ENCODE peak calls at places on chromosomes 3 and 15, in five cellular contexts. I, A, Q, O and X are unnamed samples.

GRCh38 chr3:46944191-46944590 is 32.4 kb downstream of the CCDC12 start:
- DNase-seq in I (no peak), A (no peak), Q (no peak), O (no peak), X (no peak)

GRCh38 chr15:48177383-48177874 is 666 bp downstream of the MYEF2 start:
- DNase-seq in I (no peak), A (no peak), Q (no peak), O (no peak), X (no peak)

GRCh38 chr3:169264711-169265110 is 398.8 kb downstream of the MECOM start:
- DNase-seq in I (no peak), A (no peak), Q (no peak), O (no peak), X (no peak)

GRCh38 chr3:4533489-4534443 is 40.6 kb downstream of the ITPR1 start:
- DNase-seq in I (no peak), A (no peak), Q (no peak), O (no peak), X (peak)

GRCh38 chr3:113890256-113890900 is 51.8 kb downstream of the GRAMD1C start:
- DNase-seq in I (peak), A (no peak), Q (no peak), O (no peak), X (no peak)

GRCh38 chr3:97969541-97969940 is 2.7 kb downstream of the RIOX2 start:
- DNase-seq in I (no peak), A (no peak), Q (no peak), O (no peak), X (no peak)

GRCh38 chr3:8663177-8664061 is 18.8 kb upstream of the SSUH2 start:
- DNase-seq in I (peak), A (peak), Q (peak), O (no peak), X (peak)

GRCh38 chr3:144129536-144130214 is 158.1 kb downstream of the DIPK2A start:
- DNase-seq in I (no peak), A (no peak), Q (peak), O (no peak), X (no peak)

GRCh38 chr15:31845791-31846190 is 184.5 kb upstream of the CHRNA7 start:
- DNase-seq in I (no peak), A (no peak), Q (no peak), O (no peak), X (no peak)

GRCh38 chr15:68801572-68802148 is 19.0 kb downstream of the ANP32A start:
- DNase-seq in I (no peak), A (no peak), Q (no peak), O (peak), X (no peak)

GRCh38 chr3:128073185-128073725 is 21.0 kb downstream of the SEC61A1 start:
- DNase-seq in I (no peak), A (no peak), Q (no peak), O (no peak), X (no peak)

GRCh38 chr15:95718441-95718840 is 612.1 kb upstream of the NR2F2 start:
- DNase-seq in I (no peak), A (no peak), Q (no peak), O (no peak), X (no peak)

GRCh38 chr3:97662264-97662663 is 102.3 kb upstream of the ARL6 start:
- DNase-seq in I (no peak), A (no peak), Q (no peak), O (no peak), X (no peak)

GRCh38 chr3:17894434-17895060 is 152.1 kb upstream of the TBC1D5 start:
- DNase-seq in I (peak), A (peak), Q (peak), O (peak), X (peak)

GRCh38 chr3:177420643-177421042 is 223.4 kb upstream of the TBL1XR1 start:
- DNase-seq in I (no peak), A (no peak), Q (no peak), O (no peak), X (no peak)

GRCh38 chr3:173529062-173529711 is 131.6 kb downstream of the NLGN1 start:
- DNase-seq in I (peak), A (no peak), Q (no peak), O (no peak), X (peak)

GRCh38 chr3:38580450-38581382 is 68.8 kb downstream of the SCN5A start:
- DNase-seq in I (no peak), A (no peak), Q (no peak), O (no peak), X (no peak)

GRCh38 chr15:59437777-59438574 is at the start of gene FAM81A:
- DNase-seq in I (peak), A (no peak), Q (peak), O (peak), X (peak)

GRCh38 chr15:38145671-38146111 is 106.9 kb upstream of the SPRED1 start:
- DNase-seq in I (no peak), A (no peak), Q (no peak), O (no peak), X (no peak)

GRCh38 chr3:133821767-133822638 is 16.4 kb downstream of the SRPRB start:
- DNase-seq in I (peak), A (peak), Q (no peak), O (no peak), X (no peak)

GRCh38 chr3:150733373-150733935 is 29.5 kb downstream of the SIAH2 start:
- DNase-seq in I (no peak), A (no peak), Q (no peak), O (no peak), X (no peak)

GRCh38 chr3:25386686-25387271 is 41.3 kb upstream of the RARB start:
- DNase-seq in I (no peak), A (no peak), Q (no peak), O (no peak), X (no peak)

GRCh38 chr15:50330921-50331320 is 24.1 kb downstream of the GABPB1 start:
- DNase-seq in I (no peak), A (no peak), Q (no peak), O (no peak), X (no peak)

GRCh38 chr15:57387644-57388076 is 11.4 kb downstream of the CGNL1 start:
- DNase-seq in I (peak), A (no peak), Q (no peak), O (no peak), X (no peak)

GRCh38 chr3:14337828-14338227 is 64.6 kb upstream of the SLC6A6 start:
- DNase-seq in I (no peak), A (no peak), Q (no peak), O (no peak), X (no peak)

GRCh38 chr3:98903705-98904481 is 2.4 kb upstream of the DCBLD2 start:
- DNase-seq in I (no peak), A (no peak), Q (no peak), O (no peak), X (no peak)

GRCh38 chr3:52088445-52089367 is 32.3 kb upstream of the DUSP7 start:
- DNase-seq in I (no peak), A (no peak), Q (no peak), O (no peak), X (no peak)

GRCh38 chr3:105827959-105828358 is 40.9 kb downstream of the CBLB start:
- DNase-seq in I (no peak), A (peak), Q (peak), O (no peak), X (peak)

GRCh38 chr15:62021991-62022600 is 38.2 kb downstream of the VPS13C start:
- DNase-seq in I (no peak), A (no peak), Q (no peak), O (no peak), X (no peak)

GRCh38 chr3:127588675-127589577 is 1.6 kb downstream of the TPRA1 start:
- DNase-seq in I (no peak), A (peak), Q (peak), O (peak), X (no peak)

GRCh38 chr3:101567528-101568317 is 6.1 kb downstream of the TRMT10C start:
- DNase-seq in I (no peak), A (peak), Q (peak), O (peak), X (no peak)